ENCODE peak calls at places on chromosomes 11 and 22, in eight cellular contexts. Z is ovary, P is heart right ventricle, C is body of pancreas, A is osteoblast, F is heart left ventricle, N is psoas muscle, V is spleen. I is an unnamed sample.

GRCh38 chr22:25806579-25806978 is 64.6 kb downstream of the MYO18B start:
- DNase-seq in Z (no peak), P (no peak), C (no peak), A (no peak), F (no peak), N (no peak), V (no peak), I (no peak)

GRCh38 chr11:116193321-116194114 is 579.3 kb downstream of the BUD13 start:
- DNase-seq in Z (peak; percentile 48), P (no peak), C (peak; percentile 46), A (no peak), F (peak; percentile 43), N (no peak), V (no peak), I (no peak)

GRCh38 chr11:134275534-134276395 is at the start of gene GLB1L3:
- DNase-seq in Z (no peak), P (no peak), C (peak; percentile 25), A (peak; percentile 85), F (no peak), N (peak; percentile 56), V (peak; percentile 81), I (peak; percentile 73)

GRCh38 chr11:19241260-19242183 is 777 bp upstream of the E2F8 start:
- DNase-seq in Z (no peak), P (peak; percentile 30), C (peak; percentile 37), A (peak; percentile 90), F (peak; percentile 23), N (peak; percentile 65), V (peak; percentile 91), I (no peak)

GRCh38 chr11:133595998-133596590 is 63.8 kb upstream of the OPCML start:
- DNase-seq in Z (no peak), P (no peak), C (no peak), A (no peak), F (no peak), N (no peak), V (no peak), I (no peak)

GRCh38 chr11:72953631-72954030 is 139.4 kb downstream of the ATG16L2 start:
- DNase-seq in Z (no peak), P (no peak), C (no peak), A (no peak), F (no peak), N (no peak), V (no peak), I (no peak)

GRCh38 chr11:62856333-62856910 is 17.0 kb upstream of the WDR74 start:
- DNase-seq in Z (no peak), P (no peak), C (no peak), A (peak; percentile 82), F (no peak), N (no peak), V (peak; percentile 47), I (no peak)

GRCh38 chr22:26259510-26259909 is 90.2 kb downstream of the SEZ6L start:
- DNase-seq in Z (no peak), P (no peak), C (no peak), A (no peak), F (no peak), N (no peak), V (no peak), I (no peak)

GRCh38 chr22:43337946-43338345 is 5.2 kb downstream of the SCUBE1 start:
- DNase-seq in Z (no peak), P (no peak), C (no peak), A (peak; percentile 81), F (no peak), N (no peak), V (no peak), I (no peak)

GRCh38 chr22:47920380-47920959 is 1158.0 kb downstream of the TBC1D22A start:
- DNase-seq in Z (no peak), P (no peak), C (no peak), A (no peak), F (no peak), N (no peak), V (no peak), I (no peak)

GRCh38 chr22:29641781-29642355 is 38.4 kb downstream of the NF2 start:
- DNase-seq in Z (no peak), P (no peak), C (no peak), A (no peak), F (no peak), N (no peak), V (no peak), I (no peak)

GRCh38 chr22:42283288-42284229 is 13.1 kb upstream of the TCF20 start:
- DNase-seq in Z (no peak), P (no peak), C (no peak), A (peak; percentile 87), F (no peak), N (peak; percentile 55), V (peak; percentile 70), I (peak; percentile 30)

GRCh38 chr11:112537846-112538330 is 277.2 kb upstream of the PLET1 start:
- DNase-seq in Z (no peak), P (no peak), C (no peak), A (no peak), F (no peak), N (no peak), V (no peak), I (no peak)

GRCh38 chr11:57793711-57794110 is 32.1 kb downstream of the CTNND1 start:
- DNase-seq in Z (no peak), P (no peak), C (no peak), A (no peak), F (no peak), N (no peak), V (no peak), I (no peak)

GRCh38 chr11:100719362-100719761 is 32.3 kb downstream of the ARHGAP42 start:
- DNase-seq in Z (no peak), P (no peak), C (no peak), A (no peak), F (no peak), N (no peak), V (no peak), I (no peak)

GRCh38 chr11:69201764-69202370 is 46.1 kb downstream of the SMIM38 start:
- DNase-seq in Z (no peak), P (no peak), C (no peak), A (peak; percentile 46), F (no peak), N (no peak), V (no peak), I (no peak)

GRCh38 chr22:22397875-22398524 is 110.5 kb downstream of the ZNF280B start:
- DNase-seq in Z (no peak), P (peak; percentile 27), C (no peak), A (no peak), F (peak; percentile 30), N (no peak), V (no peak), I (no peak)

GRCh38 chr22:22398530-22399327 is 109.8 kb downstream of the ZNF280B start:
- DNase-seq in Z (no peak), P (no peak), C (no peak), A (peak; percentile 36), F (no peak), N (no peak), V (no peak), I (no peak)

GRCh38 chr22:22395230-22395629 is 113.3 kb downstream of the ZNF280B start:
- DNase-seq in Z (no peak), P (no peak), C (no peak), A (no peak), F (no peak), N (no peak), V (no peak), I (no peak)

GRCh38 chr22:22396741-22397291 is 111.7 kb downstream of the ZNF280B start:
- DNase-seq in Z (no peak), P (no peak), C (no peak), A (peak; percentile 58), F (no peak), N (no peak), V (no peak), I (no peak)

GRCh38 chr22:22397292-22397870 is 111.2 kb downstream of the ZNF280B start:
- DNase-seq in Z (no peak), P (no peak), C (no peak), A (peak; percentile 75), F (peak; percentile 52), N (no peak), V (no peak), I (no peak)
- TF ChIP-seq CTCF in Z (no peak), P (no peak), C (no peak), A (peak; percentile 23), F (no peak), N (no peak), V (no peak), I (no peak)

DNA sequence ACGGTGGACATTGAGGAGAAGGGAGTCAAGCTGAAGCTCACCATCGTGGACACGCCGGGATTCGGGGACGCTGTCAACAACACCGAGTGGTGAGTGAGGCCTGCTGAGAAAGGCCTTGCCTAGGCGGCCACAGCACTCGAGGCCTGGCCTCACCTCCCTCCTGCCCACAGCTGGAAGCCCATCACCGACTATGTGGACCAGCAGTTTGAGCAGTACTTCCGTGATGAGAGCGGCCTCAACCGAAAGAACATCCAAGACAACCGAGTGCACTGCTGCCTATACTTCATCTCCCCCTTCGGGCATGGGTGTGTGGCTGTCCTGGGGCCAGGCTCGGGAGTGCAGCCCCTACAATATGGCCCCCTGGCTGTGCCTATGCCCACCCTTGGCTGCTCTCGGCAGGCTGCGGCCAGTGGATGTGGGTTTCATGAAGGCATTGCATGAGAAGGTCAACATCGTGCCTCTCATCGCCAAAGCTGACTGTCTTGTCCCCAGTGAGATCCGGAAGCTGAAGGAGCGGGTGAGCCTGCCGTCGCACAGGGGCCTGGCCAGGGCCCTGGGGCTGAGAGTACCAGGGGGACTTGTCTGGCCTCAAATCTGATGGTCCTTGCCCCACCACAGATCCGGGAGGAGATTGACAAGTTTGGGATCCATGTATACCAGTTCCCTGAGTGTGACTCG is 3.0 kb upstream of the GP1BB start:
- DNase-seq in Z (no peak), P (peak; percentile 9), C (no peak), A (peak; percentile 89), F (no peak), N (no peak), V (no peak), I (no peak)
- H3K27ac ChIP-seq in Z (no peak overlapping the region), P (peak overlapping the region; percentile 94), C (no peak overlapping the region), A (no peak overlapping the region), F (no peak overlapping the region), N (no peak overlapping the region), V (no peak overlapping the region), I (no peak overlapping the region)

DNA sequence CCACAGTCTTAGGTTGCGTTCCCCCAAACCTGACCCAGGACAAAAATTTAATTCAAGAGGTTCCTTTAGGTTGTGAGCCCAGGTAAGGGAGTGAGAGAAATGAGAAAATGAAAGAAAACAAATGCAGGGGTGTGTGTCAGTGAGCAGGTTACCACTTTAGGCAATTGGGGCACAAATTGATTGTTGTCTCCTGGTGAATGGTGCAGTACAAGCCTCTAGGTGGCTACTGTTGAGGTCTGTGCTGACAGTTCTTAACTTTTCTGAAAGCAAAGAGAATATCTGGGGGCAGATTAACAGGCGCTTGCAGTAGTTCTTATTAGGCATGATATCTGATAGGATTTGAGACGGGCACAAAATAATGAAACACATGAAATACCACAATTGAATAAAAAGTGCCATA is 894.6 kb downstream of the FAM181B start:
- DNase-seq in Z (no peak), P (no peak), C (no peak), A (no peak), F (no peak), N (no peak), V (no peak), I (no peak)
- TF ChIP-seq CTCF in Z (no peak), P (no peak), C (no peak), A (no peak), F (no peak), N (no peak), V (no peak), I (no peak)

DNA sequence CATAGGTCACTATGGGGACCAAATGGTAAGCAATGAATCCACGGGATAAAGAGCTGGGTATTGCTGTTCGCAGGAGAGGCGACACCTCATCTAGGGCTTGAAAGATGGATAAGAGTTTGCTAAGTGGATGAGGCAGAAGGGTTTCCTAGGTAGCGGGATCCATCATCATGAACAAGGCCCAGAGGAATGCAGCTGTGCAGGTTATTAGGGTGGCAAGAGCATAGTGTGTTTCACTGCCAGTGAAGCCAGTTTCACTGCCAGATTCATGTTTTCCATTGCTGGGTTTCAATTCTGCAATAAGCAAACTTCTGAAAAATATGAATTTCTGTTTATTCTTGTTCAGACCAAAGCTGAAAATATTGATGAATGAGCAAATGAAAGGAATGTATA is 27.2 kb downstream of the WEE1 start:
- DNase-seq in Z (no peak), P (no peak), C (no peak), A (peak; percentile 55), F (no peak), N (no peak), V (no peak), I (no peak)
- H3K27ac ChIP-seq in Z (no peak overlapping the region), P (no peak overlapping the region), C (no peak overlapping the region), A (peak overlapping the region; percentile 62), F (no peak overlapping the region), N (no peak overlapping the region), V (peak overlapping the region; percentile 81), I (peak overlapping the region; percentile 24)